ENCODE peak calls at places on chromosomes 11 and 22, in four cellular contexts. One of them, this sample, is unnamed.

GRCh38 chr11:65630215-65630614 is 7.7 kb upstream of the SIPA1 start:
- DNase-seq in fibroblast of the aortic adventitia: no peak
- DNase-seq in AG04450: no peak
- DNase-seq in uterus: no peak
- DNase-seq in this sample: no peak

GRCh38 chr22:47587861-47588582 is 825.6 kb downstream of the TBC1D22A start:
- DNase-seq in AG04450: no peak
- DNase-seq in uterus: no peak
- DNase-seq in fibroblast of the aortic adventitia: no peak
- DNase-seq in this sample: no peak

GRCh38 chr11:119727523-119728081 is 1.4 kb downstream of the NECTIN1 start:
- DNase-seq in AG04450: no peak
- DNase-seq in fibroblast of the aortic adventitia: no peak
- DNase-seq in uterus: no peak
- DNase-seq in this sample: no peak

GRCh38 chr11:68146704-68147474 is 25.7 kb upstream of the CHKA start:
- DNase-seq in uterus: no peak
- DNase-seq in fibroblast of the aortic adventitia: peak
- DNase-seq in AG04450: no peak
- DNase-seq in this sample: no peak

GRCh38 chr11:6962141-6962540 is 35.9 kb downstream of the ZNF215 start:
- DNase-seq in uterus: no peak
- DNase-seq in AG04450: no peak
- DNase-seq in fibroblast of the aortic adventitia: peak
- DNase-seq in this sample: no peak

GRCh38 chr11:116601734-116602636 is 170.8 kb downstream of the BUD13 start:
- DNase-seq in AG04450: no peak
- DNase-seq in fibroblast of the aortic adventitia: peak
- DNase-seq in uterus: peak
- DNase-seq in this sample: no peak

GRCh38 chr11:64321533-64321932 is 3.6 kb downstream of the PRDX5 start:
- DNase-seq in fibroblast of the aortic adventitia: no peak
- DNase-seq in AG04450: no peak
- DNase-seq in uterus: no peak
- DNase-seq in this sample: no peak

GRCh38 chr11:113265343-113265742 is 49.0 kb upstream of the TTC12 start:
- DNase-seq in uterus: no peak
- DNase-seq in fibroblast of the aortic adventitia: no peak
- DNase-seq in AG04450: no peak
- DNase-seq in this sample: no peak

GRCh38 chr11:78370406-78371172 is 47.0 kb downstream of the GAB2 start:
- DNase-seq in fibroblast of the aortic adventitia: peak
- DNase-seq in uterus: no peak
- DNase-seq in AG04450: no peak
- DNase-seq in this sample: no peak

GRCh38 chr22:38930512-38930911 is 26.9 kb upstream of the APOBEC3A start:
- DNase-seq in fibroblast of the aortic adventitia: no peak
- DNase-seq in uterus: no peak
- DNase-seq in AG04450: no peak
- DNase-seq in this sample: no peak

GRCh38 chr11:76632492-76632891 is 38.1 kb downstream of the LRRC32 start:
- DNase-seq in AG04450: no peak
- DNase-seq in uterus: no peak
- DNase-seq in fibroblast of the aortic adventitia: no peak
- DNase-seq in this sample: no peak

GRCh38 chr22:35489225-35489624 is 51.4 kb upstream of the RASD2 start:
- DNase-seq in AG04450: no peak
- DNase-seq in fibroblast of the aortic adventitia: no peak
- DNase-seq in uterus: no peak
- DNase-seq in this sample: no peak

GRCh38 chr22:49266561-49267519 is 560.8 kb downstream of the BRD1 start:
- DNase-seq in fibroblast of the aortic adventitia: no peak
- DNase-seq in uterus: no peak
- DNase-seq in AG04450: no peak
- DNase-seq in this sample: no peak

GRCh38 chr11:17607572-17608570 is 60.8 kb downstream of the OTOG start:
- DNase-seq in AG04450: no peak
- DNase-seq in uterus: no peak
- DNase-seq in fibroblast of the aortic adventitia: no peak
- DNase-seq in this sample: no peak

GRCh38 chr11:15688351-15688792 is 573.6 kb downstream of the INSC start:
- DNase-seq in uterus: no peak
- DNase-seq in fibroblast of the aortic adventitia: peak
- DNase-seq in AG04450: no peak
- DNase-seq in this sample: no peak

GRCh38 chr11:21556936-21557335 is 635.9 kb upstream of the ANO5 start:
- DNase-seq in AG04450: no peak
- DNase-seq in uterus: no peak
- DNase-seq in fibroblast of the aortic adventitia: no peak
- DNase-seq in this sample: no peak

GRCh38 chr22:49772692-49773091 is 55.0 kb downstream of the BRD1 start:
- DNase-seq in uterus: no peak
- DNase-seq in fibroblast of the aortic adventitia: no peak
- DNase-seq in AG04450: no peak
- DNase-seq in this sample: no peak

GRCh38 chr11:40602866-40603578 is 856.4 kb downstream of the LRRC4C start:
- DNase-seq in fibroblast of the aortic adventitia: no peak
- DNase-seq in uterus: no peak
- DNase-seq in AG04450: no peak
- DNase-seq in this sample: no peak

GRCh38 chr11:123439616-123440015 is 9.5 kb downstream of the GRAMD1B start:
- DNase-seq in uterus: no peak
- DNase-seq in fibroblast of the aortic adventitia: no peak
- DNase-seq in AG04450: no peak
- DNase-seq in this sample: no peak

GRCh38 chr11:119295178-119295577 is 21.8 kb downstream of the MCAM start:
- DNase-seq in fibroblast of the aortic adventitia: peak
- DNase-seq in uterus: no peak
- DNase-seq in AG04450: no peak
- DNase-seq in this sample: no peak

GRCh38 chr22:48804811-48805301 is 1022.8 kb downstream of the BRD1 start:
- DNase-seq in AG04450: no peak
- DNase-seq in uterus: no peak
- DNase-seq in fibroblast of the aortic adventitia: no peak
- DNase-seq in this sample: no peak

GRCh38 chr11:76216536-76217326 is 10.4 kb upstream of the WNT11 start:
- DNase-seq in fibroblast of the aortic adventitia: no peak
- DNase-seq in AG04450: no peak
- DNase-seq in uterus: no peak
- DNase-seq in this sample: no peak

GRCh38 chr11:94193288-94193687 is 64.6 kb downstream of the PANX1 start:
- DNase-seq in fibroblast of the aortic adventitia: peak
- DNase-seq in AG04450: no peak
- DNase-seq in uterus: no peak
- DNase-seq in this sample: peak

GRCh38 chr11:4658629-4659453 is 15.1 kb downstream of the OR51E1 start:
- DNase-seq in uterus: no peak
- DNase-seq in AG04450: no peak
- DNase-seq in fibroblast of the aortic adventitia: no peak
- DNase-seq in this sample: no peak

GRCh38 chr11:9943346-9944110 is 279.7 kb downstream of the SWAP70 start:
- DNase-seq in fibroblast of the aortic adventitia: peak
- DNase-seq in uterus: peak
- DNase-seq in AG04450: peak
- DNase-seq in this sample: peak

GRCh38 chr22:45398214-45398613 is 15.2 kb downstream of the SMC1B start:
- DNase-seq in uterus: no peak
- DNase-seq in fibroblast of the aortic adventitia: no peak
- DNase-seq in AG04450: no peak
- DNase-seq in this sample: no peak

GRCh38 chr22:45400046-45400445 is 13.4 kb downstream of the SMC1B start:
- DNase-seq in uterus: no peak
- DNase-seq in AG04450: no peak
- DNase-seq in fibroblast of the aortic adventitia: no peak
- DNase-seq in this sample: no peak

GRCh38 chr22:45402466-45402865 is 10.9 kb downstream of the SMC1B start:
- DNase-seq in uterus: no peak
- DNase-seq in AG04450: no peak
- DNase-seq in fibroblast of the aortic adventitia: no peak
- DNase-seq in this sample: no peak

DNA sequence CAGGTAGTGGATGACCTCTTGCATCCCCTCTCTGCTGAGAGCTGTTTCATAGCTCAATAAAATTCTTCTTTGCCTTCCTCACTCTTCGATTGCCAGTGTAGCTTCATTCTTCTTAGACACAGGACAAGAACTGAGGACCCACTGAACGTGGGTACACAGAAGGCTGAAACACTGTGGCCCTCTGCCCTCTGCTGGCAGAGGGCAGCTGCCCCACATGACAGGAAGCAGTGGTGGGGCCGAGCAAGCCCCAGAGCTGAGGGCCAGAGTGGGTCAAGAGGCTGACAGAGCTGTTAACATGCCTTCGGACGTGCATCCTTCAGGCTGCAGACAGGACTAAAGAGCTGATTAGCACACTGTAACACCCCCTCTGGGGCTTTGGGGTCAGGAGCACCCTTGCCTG is 15.6 kb downstream of the SMC1B start:
- DNase-seq in fibroblast of the aortic adventitia: no peak
- DNase-seq in uterus: no peak
- DNase-seq in AG04450: no peak
- DNase-seq in this sample: no peak
- TF ChIP-seq CTCF in fibroblast of the aortic adventitia: no peak
- TF ChIP-seq CTCF in uterus: no peak
- TF ChIP-seq CTCF in AG04450: no peak
- TF ChIP-seq CTCF in this sample: peak

GRCh38 chr22:25736378-25737011 is 5.5 kb upstream of the MYO18B start:
- DNase-seq in AG04450: no peak
- DNase-seq in uterus: no peak
- DNase-seq in fibroblast of the aortic adventitia: no peak
- DNase-seq in this sample: no peak

GRCh38 chr22:25739659-25740344 is 2.2 kb upstream of the MYO18B start:
- DNase-seq in AG04450: no peak
- DNase-seq in fibroblast of the aortic adventitia: no peak
- DNase-seq in uterus: no peak
- DNase-seq in this sample: no peak

DNA sequence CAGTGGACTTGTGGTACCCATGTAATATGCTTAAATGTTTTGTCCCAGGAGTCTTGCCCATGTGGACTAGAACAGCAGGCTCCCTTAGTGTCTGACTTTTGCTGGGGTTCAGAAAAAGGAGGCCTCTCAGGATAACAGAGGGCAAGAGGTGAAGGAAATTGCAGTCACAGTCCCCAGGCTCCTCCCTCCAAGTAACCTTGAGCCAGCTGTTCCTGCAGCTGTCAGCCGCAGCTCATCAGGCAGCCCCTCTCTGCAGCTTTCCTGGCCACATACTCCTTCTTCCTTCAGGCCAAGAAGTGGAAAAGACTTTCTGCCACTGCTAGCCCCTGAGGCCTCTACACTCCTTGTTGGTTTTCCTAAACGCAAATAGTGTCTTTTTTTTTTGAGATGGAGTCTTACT is 6.3 kb upstream of the MYO18B start:
- DNase-seq in uterus: no peak
- DNase-seq in fibroblast of the aortic adventitia: no peak
- DNase-seq in AG04450: no peak
- DNase-seq in this sample: no peak
- TF ChIP-seq CTCF in uterus: no peak
- TF ChIP-seq CTCF in fibroblast of the aortic adventitia: no peak
- TF ChIP-seq CTCF in AG04450: no peak
- TF ChIP-seq CTCF in this sample: no peak

GRCh38 chr11:18739684-18740083 is 13.7 kb upstream of the IGSF22 start:
- DNase-seq in uterus: no peak
- DNase-seq in AG04450: no peak
- DNase-seq in fibroblast of the aortic adventitia: no peak
- DNase-seq in this sample: no peak
- TF ChIP-seq CTCF in uterus: no peak
- TF ChIP-seq CTCF in AG04450: no peak
- TF ChIP-seq CTCF in fibroblast of the aortic adventitia: no peak
- TF ChIP-seq CTCF in this sample: no peak

GRCh38 chr11:81224396-81224795 is 1509.3 kb downstream of the FAM181B start:
- DNase-seq in AG04450: no peak
- DNase-seq in uterus: no peak
- DNase-seq in fibroblast of the aortic adventitia: no peak
- DNase-seq in this sample: no peak

GRCh38 chr11:81222491-81222890 is 1511.2 kb downstream of the FAM181B start:
- DNase-seq in AG04450: no peak
- DNase-seq in fibroblast of the aortic adventitia: no peak
- DNase-seq in uterus: no peak
- DNase-seq in this sample: no peak

GRCh38 chr11:81220166-81220895 is 1513.3 kb downstream of the FAM181B start:
- DNase-seq in uterus: no peak
- DNase-seq in fibroblast of the aortic adventitia: no peak
- DNase-seq in AG04450: no peak
- DNase-seq in this sample: no peak

GRCh38 chr11:81218440-81218839 is 1515.2 kb downstream of the FAM181B start:
- DNase-seq in fibroblast of the aortic adventitia: no peak
- DNase-seq in AG04450: no peak
- DNase-seq in uterus: no peak
- DNase-seq in this sample: no peak

DNA sequence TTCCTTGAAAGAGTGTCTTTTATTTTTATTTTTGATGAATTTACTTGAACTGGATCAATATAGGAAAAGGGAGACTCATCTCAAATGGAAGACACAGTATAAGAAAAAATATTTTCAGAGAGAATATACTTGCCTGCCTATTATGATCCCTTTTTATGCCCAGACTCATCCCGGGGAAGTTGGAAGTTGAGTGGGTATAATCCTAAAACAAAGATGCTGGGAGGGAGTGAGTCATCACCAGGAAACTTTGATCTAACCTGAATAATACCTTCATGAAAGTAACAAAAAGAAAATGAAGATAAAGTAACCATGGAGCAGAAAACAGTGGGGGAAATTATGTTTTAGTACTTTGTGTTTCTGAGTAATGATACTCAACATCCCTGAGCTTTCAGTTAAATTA is 1514.0 kb downstream of the FAM181B start:
- DNase-seq in uterus: no peak
- DNase-seq in AG04450: no peak
- DNase-seq in fibroblast of the aortic adventitia: no peak
- DNase-seq in this sample: no peak
- TF ChIP-seq CTCF in uterus: no peak
- TF ChIP-seq CTCF in AG04450: no peak
- TF ChIP-seq CTCF in fibroblast of the aortic adventitia: no peak
- TF ChIP-seq CTCF in this sample: no peak

GRCh38 chr11:2298795-2299747 is 2.6 kb downstream of the C11orf21 start:
- DNase-seq in fibroblast of the aortic adventitia: no peak
- DNase-seq in AG04450: no peak
- DNase-seq in uterus: no peak
- DNase-seq in this sample: no peak
- TF ChIP-seq CTCF in fibroblast of the aortic adventitia: peak
- TF ChIP-seq CTCF in AG04450: no peak
- TF ChIP-seq CTCF in uterus: peak
- TF ChIP-seq CTCF in this sample: peak

GRCh38 chr11:62390237-62390636 is 28.6 kb upstream of the SCGB1A1 start:
- DNase-seq in AG04450: no peak
- DNase-seq in fibroblast of the aortic adventitia: no peak
- DNase-seq in uterus: no peak
- DNase-seq in this sample: no peak

GRCh38 chr11:62390727-62391126 is 28.1 kb upstream of the SCGB1A1 start:
- DNase-seq in fibroblast of the aortic adventitia: no peak
- DNase-seq in AG04450: no peak
- DNase-seq in uterus: no peak
- DNase-seq in this sample: no peak

GRCh38 chr11:62392506-62392905 is 26.3 kb upstream of the SCGB1A1 start:
- DNase-seq in fibroblast of the aortic adventitia: no peak
- DNase-seq in AG04450: no peak
- DNase-seq in uterus: no peak
- DNase-seq in this sample: no peak

GRCh38 chr11:62392944-62393628 is 25.7 kb upstream of the SCGB1A1 start:
- DNase-seq in fibroblast of the aortic adventitia: no peak
- DNase-seq in uterus: no peak
- DNase-seq in AG04450: no peak
- DNase-seq in this sample: no peak

GRCh38 chr11:62391642-62392425 is 27.0 kb upstream of the SCGB1A1 start:
- DNase-seq in AG04450: no peak
- DNase-seq in uterus: no peak
- DNase-seq in fibroblast of the aortic adventitia: no peak
- DNase-seq in this sample: no peak
- TF ChIP-seq CTCF in AG04450: peak
- TF ChIP-seq CTCF in uterus: no peak
- TF ChIP-seq CTCF in fibroblast of the aortic adventitia: no peak
- TF ChIP-seq CTCF in this sample: peak